ENCODE peak calls at places on chromosomes 6 and 20, in eight cellular contexts. M is BE2C, E is lower lobe of right lung, P is AG10803, S is fibroblast of the aortic adventitia, C is ascending aorta, B is epithelial cell of esophagus, Q is bronchial epithelial cell. U is an unnamed sample.
A peak's percentile ranks its signal among the peaks of the same experiment; 100 is the strongest.

GRCh38 chr6:38673397-38674165 is 29.4 kb downstream of the GLO1 start:
- DNase-seq in M (no peak), E (no peak), P (no peak), S (no peak), C (no peak), B (no peak), Q (no peak), U (no peak)

GRCh38 chr20:1809611-1810510 is 85.3 kb upstream of the SIRPA start:
- DNase-seq in M (no peak), E (no peak), P (peak; percentile 74), S (peak; percentile 53), C (peak; percentile 58), B (peak; percentile 79), Q (peak; percentile 91), U (peak; percentile 46)

GRCh38 chr6:16764188-16764950 is 3.1 kb upstream of the ATXN1 start:
- DNase-seq in M (no peak), E (no peak), P (peak; percentile 70), S (peak; percentile 84), C (no peak), B (peak; percentile 50), Q (peak; percentile 45), U (peak; percentile 80)

GRCh38 chr20:14064333-14064732 is 69.0 kb downstream of the MACROD2 start:
- DNase-seq in M (no peak), E (no peak), P (no peak), S (no peak), C (no peak), B (no peak), Q (no peak), U (no peak)

GRCh38 chr6:166942393-166943168 is 13.8 kb downstream of the RNASET2 start:
- DNase-seq in M (peak; percentile 45), E (peak; percentile 62), P (no peak), S (no peak), C (no peak), B (no peak), Q (no peak), U (peak; percentile 68)

GRCh38 chr6:93017213-93017612 is 402.1 kb downstream of the EPHA7 start:
- DNase-seq in M (no peak), E (no peak), P (no peak), S (peak; percentile 2), C (no peak), B (no peak), Q (no peak), U (peak; percentile 6)

GRCh38 chr20:39850236-39850635 is 838.8 kb downstream of the MAFB start:
- DNase-seq in M (no peak), E (no peak), P (no peak), S (peak; percentile 23), C (no peak), B (no peak), Q (no peak), U (no peak)

GRCh38 chr20:50224553-50225255 is 34.1 kb downstream of the CEBPB start:
- DNase-seq in M (no peak), E (peak; percentile 86), P (peak; percentile 98), S (peak; percentile 98), C (peak; percentile 93), B (no peak), Q (no peak), U (peak; percentile 94)

GRCh38 chr6:84897874-84898635 is 133.7 kb upstream of the TBX18 start:
- DNase-seq in M (no peak), E (no peak), P (peak; percentile 35), S (peak; percentile 46), C (no peak), B (peak; percentile 78), Q (peak; percentile 89), U (peak; percentile 91)

DNA sequence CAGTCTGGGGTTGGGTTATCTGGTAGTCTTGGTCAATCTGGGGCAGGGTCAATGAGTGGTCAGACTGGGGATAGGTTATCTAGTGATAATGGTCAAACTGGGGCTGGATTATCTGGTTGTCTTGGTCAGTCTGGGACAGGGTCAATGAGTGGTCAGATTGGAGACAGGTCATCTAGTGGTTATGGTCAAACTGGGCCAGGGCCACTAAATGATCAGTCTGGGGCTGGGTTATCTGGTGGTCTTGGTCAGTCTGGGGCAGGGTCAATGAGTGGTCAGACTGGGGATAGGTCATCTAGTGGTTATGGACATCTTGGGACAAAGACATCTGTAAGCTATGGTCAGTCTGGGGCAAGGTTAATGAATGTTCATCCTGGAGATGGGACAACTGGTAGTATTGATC is 28.5 kb upstream of the BPIFA2 start:
- DNase-seq in M (no peak), E (no peak), P (no peak), S (no peak), C (no peak), B (no peak), Q (no peak), U (no peak)
- TF ChIP-seq CTCF in M (no peak), E (no peak), P (no peak), S (no peak), C (no peak), B (no peak), Q (no peak), U (no peak)

DNA sequence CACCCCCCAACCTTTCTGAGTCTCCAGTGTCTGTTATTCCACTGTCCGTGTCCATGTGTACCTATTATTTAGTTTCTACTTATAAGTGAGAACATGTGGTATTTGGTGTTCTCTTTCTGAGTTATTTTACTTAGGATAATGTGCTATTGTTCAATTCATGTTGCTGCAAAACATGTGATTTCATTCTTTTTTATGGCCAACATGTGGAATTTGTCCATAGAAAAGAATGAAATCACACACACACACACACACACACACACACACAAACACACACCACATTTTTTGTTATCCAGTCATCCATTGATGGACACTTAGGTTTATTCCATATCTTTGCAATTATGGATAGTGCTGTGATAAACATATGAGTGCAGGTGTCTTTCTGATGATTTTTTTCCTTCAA is 23.5 kb downstream of the IGF2R start:
- DNase-seq in M (no peak), E (no peak), P (peak; percentile 71), S (no peak), C (no peak), B (no peak), Q (no peak), U (no peak)
- H3K4me3 ChIP-seq in M (no peak overlapping the region), E (no peak overlapping the region), P (no peak overlapping the region), S (no peak overlapping the region), C (no peak overlapping the region), B (no peak overlapping the region), Q (no peak overlapping the region), U (no peak overlapping the region)

GRCh38 chr6:149717588-149718458 is at the start of gene LATS1:
- DNase-seq in M (peak; percentile 92), E (peak; percentile 95), P (peak; percentile 89), S (peak; percentile 87), C (peak; percentile 93), B (peak; percentile 85), Q (peak; percentile 68), U (peak; percentile 85)
- TF ChIP-seq CTCF in M (no peak), E (no peak), P (no peak), S (no peak), C (no peak), B (no peak), Q (no peak), U (no peak)

GRCh38 chr6:141884850-141885249 is 247.9 kb upstream of the GJE1 start:
- DNase-seq in M (no peak), E (no peak), P (no peak), S (no peak), C (no peak), B (no peak), Q (no peak), U (no peak)

GRCh38 chr6:141890661-141891060 is 242.1 kb upstream of the GJE1 start:
- DNase-seq in M (no peak), E (no peak), P (no peak), S (no peak), C (no peak), B (no peak), Q (no peak), U (no peak)
- H3K4me3 ChIP-seq in M (no peak overlapping the region), E (no peak overlapping the region), P (no peak overlapping the region), S (no peak overlapping the region), C (no peak overlapping the region), B (no peak overlapping the region), Q (no peak overlapping the region), U (no peak overlapping the region)

DNA sequence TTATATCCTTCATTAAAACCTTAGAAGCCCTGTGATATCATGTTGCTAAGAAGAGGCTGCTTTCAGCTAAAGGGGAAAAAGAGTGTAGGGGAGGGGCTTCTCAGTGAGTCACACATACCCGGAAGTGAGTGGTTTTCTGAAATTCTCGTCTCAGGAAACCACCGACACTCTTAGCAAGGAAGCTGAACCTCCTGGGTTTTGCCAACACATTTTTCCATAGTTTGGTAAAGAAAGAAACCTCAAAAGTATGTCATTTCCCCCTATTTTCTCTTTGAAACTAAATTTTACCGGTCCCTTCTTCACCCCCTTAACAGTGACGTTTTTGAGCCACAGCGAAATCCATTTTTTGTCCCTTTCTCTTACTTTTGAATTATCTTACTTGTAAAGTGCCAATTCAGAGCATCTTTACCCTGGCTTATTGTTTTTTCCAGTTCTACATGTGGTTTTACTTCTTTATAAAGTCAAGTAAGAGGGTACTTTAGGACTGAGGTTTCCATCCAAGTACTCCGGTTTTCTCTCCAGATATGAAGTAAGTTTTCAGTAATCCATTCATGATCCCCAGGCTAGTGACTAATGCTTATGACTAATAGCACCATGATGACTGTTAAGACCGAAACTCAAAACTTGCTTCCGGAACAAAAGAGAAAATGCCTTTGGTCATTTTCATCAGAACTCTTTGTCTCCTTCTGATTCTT is 219.3 kb downstream of the ARHGAP18 start:
- DNase-seq in M (no peak), E (no peak), P (peak; percentile 95), S (peak; percentile 97), C (peak; percentile 80), B (peak; percentile 97), Q (peak; percentile 98), U (peak; percentile 97)
- TF ChIP-seq CTCF in M (no peak), E (no peak), P (no peak), S (no peak), C (no peak), B (no peak), Q (no peak), U (no peak)

GRCh38 chr6:29011276-29011734 is 6.2 kb upstream of the ZNF311 start:
- DNase-seq in M (no peak), E (no peak), P (peak; percentile 47), S (peak; percentile 63), C (peak; percentile 67), B (peak; percentile 51), Q (peak; percentile 25), U (peak; percentile 67)

GRCh38 chr6:29009358-29009757 is 4.2 kb upstream of the ZNF311 start:
- DNase-seq in M (no peak), E (no peak), P (no peak), S (no peak), C (no peak), B (no peak), Q (no peak), U (no peak)

GRCh38 chr6:29008089-29008488 is 3.0 kb upstream of the ZNF311 start:
- DNase-seq in M (no peak), E (no peak), P (no peak), S (no peak), C (no peak), B (no peak), Q (no peak), U (no peak)

DNA sequence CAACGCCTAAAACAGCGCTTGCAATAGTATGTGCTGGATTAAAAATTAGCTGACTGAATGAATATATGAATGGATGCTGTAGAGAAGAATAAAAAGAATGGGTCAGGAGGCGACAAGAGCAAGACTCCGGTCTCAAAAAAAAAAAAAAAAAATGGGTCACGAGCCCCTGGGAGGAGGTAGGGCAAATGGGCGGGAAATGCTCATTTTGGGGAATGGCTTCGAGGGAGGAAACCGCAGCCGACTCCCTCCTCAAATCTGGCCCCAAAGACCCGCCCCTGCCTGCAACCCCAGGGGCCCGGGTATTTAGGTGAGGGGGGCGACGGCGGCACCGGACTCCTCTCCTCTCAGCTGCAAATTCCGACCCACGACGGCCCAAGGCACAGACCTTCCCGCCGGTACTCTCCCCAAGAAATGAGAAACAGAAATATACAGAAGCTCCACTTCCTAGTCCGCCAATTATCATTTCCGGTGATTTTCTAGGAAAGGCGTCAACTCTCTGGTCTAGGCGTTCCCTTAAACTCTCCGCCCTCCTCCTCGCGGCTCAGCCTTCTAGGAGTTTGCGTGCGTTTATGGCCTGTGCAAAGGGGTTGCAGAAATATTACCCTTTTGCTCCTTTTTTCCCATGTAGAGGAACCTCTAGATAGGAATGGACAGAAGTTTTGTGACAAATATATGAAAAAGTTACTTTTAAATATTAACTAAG is at the start of gene ZNF311:
- DNase-seq in M (no peak), E (peak; percentile 64), P (peak; percentile 64), S (peak; percentile 64), C (peak; percentile 78), B (peak; percentile 77), Q (peak; percentile 67), U (peak; percentile 79)
- H3K4me3 ChIP-seq in M (no peak within 1 kb of the TSS), E (peak within 1 kb of the TSS; percentile 67), P (peak within 1 kb of the TSS; percentile 68), S (peak within 1 kb of the TSS; percentile 58), C (peak within 1 kb of the TSS; percentile 78), B (peak within 1 kb of the TSS; percentile 61), Q (peak within 1 kb of the TSS; percentile 65), U (peak within 1 kb of the TSS; percentile 64)